ENCODE peak calls at places on chromosomes 4 and X, in five cellular contexts. O, E, M, I and C are unnamed samples. For H3K4me1, the result is how much of the 10 kb centered on the place peaks cover.

GRCh38 chrX:4182010-4182806 is 468.8 kb upstream of the PRKX start:
- DNase-seq in O (no peak), E (no peak), M (no peak), I (no peak), C (no peak)

GRCh38 chr4:66606908-66607307 is 936.6 kb upstream of the EPHA5 start:
- DNase-seq in O (no peak), E (no peak), M (no peak), I (no peak), C (no peak)

GRCh38 chr4:154583677-154584076 is 6.9 kb downstream of the FGA start:
- DNase-seq in O (no peak), E (no peak), M (no peak), I (no peak), C (no peak)

GRCh38 chrX:74065831-74066390 is 238.1 kb upstream of the ZCCHC13 start:
- DNase-seq in O (no peak), E (no peak), M (no peak), I (no peak), C (no peak)

GRCh38 chrX:108097380-108097779 is 5.8 kb downstream of the ATG4A start:
- DNase-seq in O (no peak), E (no peak), M (peak), I (no peak), C (no peak)

GRCh38 chrX:145729635-145730034 is 88.0 kb upstream of the SLITRK2 start:
- DNase-seq in O (no peak), E (no peak), M (no peak), I (no peak), C (no peak)

GRCh38 chr4:87965501-87965975 is 10.0 kb upstream of the SPP1 start:
- DNase-seq in O (no peak), E (no peak), M (no peak), I (no peak), C (no peak)

GRCh38 chr4:125316781-125317525 is 2.2 kb downstream of the FAT4 start:
- DNase-seq in O (peak), E (peak), M (peak), I (peak), C (peak)

GRCh38 chr4:2257361-2258001 is 4.4 kb downstream of the MXD4 start:
- DNase-seq in O (no peak), E (peak), M (no peak), I (peak), C (peak)

GRCh38 chr4:2258091-2259035 is 3.5 kb downstream of the MXD4 start:
- DNase-seq in O (no peak), E (peak), M (no peak), I (peak), C (peak)

GRCh38 chr4:2260336-2261109 is 1.4 kb downstream of the MXD4 start:
- DNase-seq in O (no peak), E (peak), M (no peak), I (peak), C (peak)

GRCh38 chr4:2259541-2260267 is 2.2 kb downstream of the MXD4 start:
- DNase-seq in O (no peak), E (peak), M (no peak), I (peak), C (peak)

DNA sequence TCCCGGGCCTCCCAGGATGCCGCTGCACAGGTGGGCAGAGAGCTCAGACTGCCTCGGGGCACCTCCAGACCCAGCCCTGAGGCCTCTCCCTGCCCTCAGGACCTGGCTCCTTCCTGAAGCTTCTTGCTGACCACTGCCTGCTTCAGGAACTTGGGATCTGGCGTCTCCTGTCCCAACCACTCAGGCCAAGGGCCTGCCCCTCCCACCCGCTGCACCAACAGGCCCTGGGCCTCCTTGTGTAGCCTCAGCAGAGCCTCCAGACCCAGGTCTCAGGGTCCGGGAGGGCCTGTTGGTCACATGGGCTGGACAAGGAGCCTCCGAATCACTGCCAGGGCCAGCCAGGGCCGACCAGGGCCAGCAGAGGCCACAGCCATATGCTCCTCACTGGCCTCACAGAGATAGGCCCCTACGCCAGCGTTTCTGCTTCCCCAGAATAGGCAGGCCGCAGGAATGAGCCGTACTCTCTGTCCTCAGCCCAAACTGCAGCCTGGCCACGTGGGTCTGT is 2.8 kb downstream of the MXD4 start:
- DNase-seq in O (no peak), E (peak), M (no peak), I (peak), C (peak)
- H3K4me1 ChIP-seq in O (under half), E (under half), M (under half), I (half or more), C (under half)

GRCh38 chr4:98780111-98780549 is 121.7 kb upstream of the TSPAN5 start:
- DNase-seq in O (no peak), E (no peak), M (no peak), I (no peak), C (no peak)

GRCh38 chr4:98778206-98778605 is 119.8 kb upstream of the TSPAN5 start:
- DNase-seq in O (no peak), E (no peak), M (peak), I (no peak), C (no peak)

GRCh38 chr4:98781641-98782348 is 123.4 kb upstream of the TSPAN5 start:
- DNase-seq in O (no peak), E (no peak), M (no peak), I (no peak), C (no peak)

GRCh38 chr4:98779021-98779420 is 120.6 kb upstream of the TSPAN5 start:
- DNase-seq in O (no peak), E (no peak), M (no peak), I (no peak), C (no peak)

GRCh38 chr4:98780926-98781325 is 122.5 kb upstream of the TSPAN5 start:
- DNase-seq in O (no peak), E (no peak), M (no peak), I (no peak), C (no peak)
- H3K4me1 ChIP-seq in O (under half), E (under half), M (under half), I (under half), C (under half)

GRCh38 chrX:10952619-10953018 is 158.5 kb upstream of the HCCS start:
- DNase-seq in O (no peak), E (peak), M (no peak), I (no peak), C (no peak)
- H3K4me1 ChIP-seq in O (under half), E (under half), M (under half), I (under half), C (under half)

GRCh38 chr4:8195431-8195830 is 3.7 kb upstream of the SH3TC1 start:
- DNase-seq in O (no peak), E (no peak), M (peak), I (no peak), C (no peak)

GRCh38 chr4:8194306-8195242 is 4.5 kb upstream of the SH3TC1 start:
- DNase-seq in O (no peak), E (no peak), M (peak), I (no peak), C (no peak)

GRCh38 chr4:8191136-8191747 is 7.8 kb upstream of the SH3TC1 start:
- DNase-seq in O (no peak), E (peak), M (peak), I (peak), C (peak)

GRCh38 chr4:8195841-8196460 is 3.1 kb upstream of the SH3TC1 start:
- DNase-seq in O (no peak), E (no peak), M (peak), I (peak), C (no peak)

GRCh38 chr4:8192748-8193738 is 6.0 kb upstream of the SH3TC1 start:
- DNase-seq in O (no peak), E (no peak), M (peak), I (peak), C (no peak)
- H3K4me1 ChIP-seq in O (under half), E (under half), M (half or more), I (half or more), C (under half)

GRCh38 chr4:1717129-1718094 is 3.7 kb downstream of the TMEM129 start:
- DNase-seq in O (no peak), E (no peak), M (no peak), I (no peak), C (peak)
- H3K4me1 ChIP-seq in O (under half), E (under half), M (under half), I (half or more), C (under half)

GRCh38 chr4:152462047-152462446 is 73.8 kb downstream of the FBXW7 start:
- DNase-seq in O (no peak), E (no peak), M (no peak), I (no peak), C (no peak)
- H3K4me1 ChIP-seq in O (under half), E (under half), M (under half), I (under half), C (under half)

GRCh38 chr4:188220006-188220405 is 80.8 kb downstream of the TRIML1 start:
- DNase-seq in O (no peak), E (no peak), M (no peak), I (no peak), C (no peak)

GRCh38 chr4:188214861-188215260 is 75.6 kb downstream of the TRIML1 start:
- DNase-seq in O (no peak), E (no peak), M (no peak), I (no peak), C (no peak)

GRCh38 chr4:188221090-188221489 is 81.8 kb downstream of the TRIML1 start:
- DNase-seq in O (no peak), E (no peak), M (no peak), I (no peak), C (no peak)

GRCh38 chr4:188218392-188218791 is 79.2 kb downstream of the TRIML1 start:
- DNase-seq in O (no peak), E (no peak), M (no peak), I (no peak), C (no peak)
- H3K4me1 ChIP-seq in O (under half), E (under half), M (under half), I (under half), C (under half)